ENCODE peak calls at places on chromosomes 16 and 17, in nine cellular contexts. P is RCC 7860; Q is stimulated activated CD4-positive, alpha-beta T cell treated with anti-CD3 and anti-CD28 coated beads, Interleukin-1b, Interleukin-23, amount 100 ng/mL, for 48 hours; X is GDM1; K is nephron progenitor cell; E is NT2/D1; C is HFF-Myc; H is astrocyte of the cerebellum; L is CD8-positive, alpha-beta memory T cell. Z is an unnamed sample.

GRCh38 chr17:45346255-45347015 is 29.6 kb upstream of the MAP3K14 start:
- DNase-seq in P (no peak), Q (no peak), X (no peak), K (no peak), E (no peak), C (no peak), H (peak), L (no peak), Z (no peak)

GRCh38 chr16:89358030-89359005 is 132.0 kb downstream of the ANKRD11 start:
- DNase-seq in P (no peak), Q (no peak), X (no peak), K (no peak), E (no peak), C (no peak), H (no peak), L (peak), Z (no peak)

GRCh38 chr16:906296-906695 is 64.5 kb downstream of the LMF1 start:
- DNase-seq in P (no peak), Q (no peak), X (no peak), K (no peak), E (no peak), C (no peak), H (no peak), L (no peak), Z (no peak)

GRCh38 chr16:56938664-56939513 is 6.9 kb downstream of the HERPUD1 start:
- DNase-seq in P (no peak), Q (peak), X (no peak), K (no peak), E (no peak), C (no peak), H (no peak), L (peak), Z (no peak)

GRCh38 chr16:67372664-67373063 is 20.6 kb downstream of the TPPP3 start:
- DNase-seq in P (no peak), Q (no peak), X (no peak), K (no peak), E (no peak), C (peak), H (peak), L (no peak), Z (peak)

GRCh38 chr16:85969591-85969990 is 70.6 kb downstream of the IRF8 start:
- DNase-seq in P (no peak), Q (no peak), X (no peak), K (no peak), E (no peak), C (no peak), H (peak), L (no peak), Z (no peak)

GRCh38 chr16:66521951-66522771 is 27.8 kb downstream of the TK2 start:
- DNase-seq in P (peak), Q (peak), X (peak), K (no peak), E (no peak), C (no peak), H (peak), L (peak), Z (no peak)

GRCh38 chr16:66528294-66528693 is 21.6 kb downstream of the TK2 start:
- DNase-seq in P (no peak), Q (no peak), X (no peak), K (no peak), E (no peak), C (no peak), H (no peak), L (no peak), Z (no peak)

GRCh38 chr17:45818041-45818440 is 26.6 kb upstream of the SPPL2C start:
- DNase-seq in P (no peak), Q (no peak), X (no peak), K (no peak), E (no peak), C (no peak), H (no peak), L (no peak), Z (no peak)

GRCh38 chr17:41518789-41519449 is at the start of gene KRT15:
- DNase-seq in P (no peak), Q (no peak), X (no peak), K (no peak), E (no peak), C (no peak), H (no peak), L (no peak), Z (no peak)

GRCh38 chr17:36474571-36474970 is 11.9 kb upstream of the ZNHIT3 start:
- DNase-seq in P (no peak), Q (no peak), X (no peak), K (no peak), E (no peak), C (no peak), H (no peak), L (no peak), Z (no peak)

GRCh38 chr17:76452646-76453430 is at the start of gene UBE2O:
- DNase-seq in P (peak), Q (peak), X (peak), K (peak), E (peak), C (peak), H (peak), L (peak), Z (peak)

GRCh38 chr16:79282806-79283205 is 317.7 kb downstream of the MAF start:
- DNase-seq in P (no peak), Q (no peak), X (no peak), K (no peak), E (no peak), C (no peak), H (no peak), L (no peak), Z (no peak)

GRCh38 chr17:4796550-4796915 is 569 bp downstream of the PSMB6 start:
- DNase-seq in P (peak), Q (peak), X (no peak), K (peak), E (no peak), C (no peak), H (no peak), L (no peak), Z (peak)

Z was measured in left kidney.